ENCODE peak calls at places on chromosome 14, in five cellular contexts. B is HCT116, O is K562, R is GM12878, L is HepG2. U is an unnamed sample.

GRCh38 chr14:93941293-93941910 is 14.3 kb downstream of the FAM181A start:
- DNase-seq in L (no peak), B (no peak), O (no peak), R (no peak), U (no peak)

GRCh38 chr14:22986508-22987054 is 4.2 kb upstream of the AJUBA start:
- DNase-seq in R (no peak), O (peak; percentile 77), B (peak; percentile 81), L (peak; percentile 93), U (peak; percentile 79)

GRCh38 chr14:105902131-105902898 is 375.9 kb downstream of the TMEM121 start:
- DNase-seq in L (no peak), O (peak; percentile 0), B (no peak), R (no peak), U (no peak)

GRCh38 chr14:74085828-74086227 is 1.1 kb downstream of the LIN52 start:
- DNase-seq in B (no peak), L (no peak), O (no peak), R (peak; percentile 52), U (no peak)

GRCh38 chr14:21057803-21058675 is at the start of gene RNASE8:
- DNase-seq in R (no peak), O (no peak), L (no peak), B (no peak), U (no peak)

GRCh38 chr14:62179367-62180018 is 417.3 kb downstream of the SNAPC1 start:
- DNase-seq in B (peak; percentile 13), O (no peak), L (peak; percentile 48), R (peak; percentile 9), U (peak; percentile 22)

GRCh38 chr14:76762617-76763361 is 1.5 kb downstream of the VASH1 start:
- DNase-seq in B (no peak), R (no peak), O (peak; percentile 19), L (no peak), U (no peak)

GRCh38 chr14:54632452-54632851 is 65.5 kb downstream of the SAMD4A start:
- DNase-seq in R (no peak), O (no peak), B (no peak), L (no peak), U (no peak)

GRCh38 chr14:78297843-78298242 is 127.7 kb downstream of the NRXN3 start:
- DNase-seq in L (no peak), R (no peak), O (no peak), B (no peak), U (no peak)

GRCh38 chr14:96625436-96625945 is 123.3 kb downstream of the PAPOLA start:
- DNase-seq in L (no peak), O (no peak), B (no peak), R (no peak), U (no peak)

GRCh38 chr14:44963775-44964380 is 1.9 kb downstream of the TOGARAM1 start:
- DNase-seq in B (no peak), O (no peak), R (no peak), L (peak; percentile 41), U (peak; percentile 13)

GRCh38 chr14:71606064-71606463 is 326.2 kb upstream of the RGS6 start:
- DNase-seq in O (no peak), R (no peak), B (no peak), L (no peak), U (no peak)

GRCh38 chr14:61559641-61560201 is 135.6 kb upstream of the HIF1A start:
- DNase-seq in O (peak; percentile 81), R (no peak), B (peak; percentile 71), L (peak; percentile 95), U (peak; percentile 40)

GRCh38 chr14:67555518-67556090 is 22.5 kb downstream of the PLEKHH1 start:
- DNase-seq in O (no peak), R (no peak), L (no peak), B (no peak), U (no peak)

GRCh38 chr14:68377459-68377858 is 415.4 kb downstream of the ZFP36L1 start:
- DNase-seq in O (peak; percentile 55), R (no peak), B (no peak), L (peak; percentile 92), U (no peak)

GRCh38 chr14:85576848-85577541 is 47.1 kb downstream of the FLRT2 start:
- DNase-seq in B (no peak), L (no peak), O (no peak), R (no peak), U (no peak)

GRCh38 chr14:27506272-27506671 is 908.4 kb upstream of the NOVA1 start:
- DNase-seq in L (no peak), R (no peak), O (no peak), B (no peak), U (no peak)

GRCh38 chr14:50669441-50669986 is 1.4 kb upstream of the SAV1 start:
- DNase-seq in R (no peak), O (no peak), B (no peak), L (no peak), U (no peak)

GRCh38 chr14:54446201-54446693 is 5.1 kb upstream of the CNIH1 start:
- DNase-seq in B (no peak), R (no peak), O (no peak), L (no peak), U (no peak)

GRCh38 chr14:104924421-104925213 is at the start of gene PLD4:
- DNase-seq in R (no peak), B (no peak), O (no peak), L (no peak), U (no peak)

GRCh38 chr14:95445676-95446075 is 70.8 kb downstream of the SYNE3 start:
- DNase-seq in O (no peak), R (no peak), L (no peak), B (no peak), U (peak; percentile 41)

GRCh38 chr14:95220663-95221231 is 63.4 kb upstream of the DICER1 start:
- DNase-seq in B (no peak), L (no peak), R (no peak), O (no peak), U (no peak)

GRCh38 chr14:64465208-64465821 is at the start of gene AKAP5:
- DNase-seq in R (no peak), L (peak; percentile 46), O (peak; percentile 88), B (no peak), U (peak; percentile 96)

GRCh38 chr14:73153272-73153671 is 17.0 kb downstream of the PSEN1 start:
- DNase-seq in O (no peak), B (no peak), R (no peak), L (no peak), U (no peak)

GRCh38 chr14:104109731-104110361 is 24.3 kb downstream of the ASPG start:
- DNase-seq in B (no peak), L (no peak), R (no peak), O (no peak), U (no peak)

GRCh38 chr14:51395361-51395849 is 155.4 kb downstream of the TMX1 start:
- DNase-seq in B (no peak), L (no peak), R (no peak), O (no peak), U (peak; percentile 72)

GRCh38 chr14:67502867-67503266 is 14.3 kb upstream of the TMEM229B start:
- DNase-seq in R (no peak), B (no peak), O (no peak), L (no peak), U (no peak)

GRCh38 chr14:63486729-63487128 is 56.4 kb downstream of the PPP2R5E start:
- DNase-seq in B (no peak), L (no peak), R (no peak), O (no peak), U (no peak)

GRCh38 chr14:20516921-20517320 is 11.6 kb downstream of the RNASE10 start:
- DNase-seq in O (no peak), B (no peak), R (no peak), L (no peak), U (no peak)

GRCh38 chr14:93005838-93006237 is 82.9 kb downstream of the CHGA start:
- DNase-seq in R (no peak), O (no peak), L (no peak), B (no peak), U (no peak)

GRCh38 chr14:97780804-97781203 is 983.6 kb downstream of the VRK1 start:
- DNase-seq in L (no peak), O (no peak), B (no peak), R (no peak), U (no peak)

GRCh38 chr14:65002586-65003210 is 16.0 kb downstream of the FNTB start:
- DNase-seq in B (no peak), R (no peak), O (no peak), L (no peak), U (no peak)

GRCh38 chr14:65840786-65841185 is 428.3 kb downstream of the FUT8 start:
- DNase-seq in R (no peak), O (no peak), B (no peak), L (no peak), U (no peak)

GRCh38 chr14:100723135-100723883 is 3.4 kb upstream of the DLK1 start:
- DNase-seq in B (no peak), R (no peak), L (no peak), O (no peak), U (no peak)
- TF ChIP-seq ZBTB33 in B (no peak), R (no peak), L (no peak), O (no peak), U (no peak)

GRCh38 chr14:91127411-91127810 is 13.5 kb downstream of the DGLUCY start:
- DNase-seq in R (no peak), O (no peak), B (no peak), L (no peak), U (no peak)

GRCh38 chr14:91127924-91128323 is 14.1 kb downstream of the DGLUCY start:
- DNase-seq in O (no peak), L (no peak), B (no peak), R (no peak), U (no peak)

GRCh38 chr14:91129261-91129660 is 15.4 kb downstream of the DGLUCY start:
- DNase-seq in L (no peak), R (no peak), O (no peak), B (no peak), U (no peak)

GRCh38 chr14:91126761-91127160 is 12.9 kb downstream of the DGLUCY start:
- DNase-seq in B (no peak), R (no peak), O (no peak), L (no peak), U (no peak)

DNA sequence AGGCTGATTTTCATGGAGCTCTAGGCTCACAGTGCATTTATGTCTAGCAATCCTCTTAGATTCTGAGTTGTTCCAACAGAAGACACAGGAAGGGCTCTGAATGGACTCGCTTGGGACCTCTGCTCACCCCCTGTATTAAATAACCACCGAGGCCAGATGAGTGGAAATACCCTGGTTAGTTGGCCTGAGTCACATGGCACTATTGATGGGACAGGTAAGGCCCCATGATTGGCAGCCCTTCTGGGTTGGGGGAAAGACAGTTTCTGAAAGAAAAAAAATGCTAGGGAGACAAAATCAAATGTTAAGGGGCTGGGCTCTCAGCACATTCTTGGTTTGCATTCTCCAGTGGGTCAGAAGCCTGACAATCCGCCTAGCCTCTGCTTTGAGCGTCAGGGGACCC is 14.8 kb downstream of the DGLUCY start:
- DNase-seq in B (no peak), L (no peak), R (no peak), O (no peak), U (no peak)
- TF ChIP-seq ZBTB33 in B (no peak), L (no peak), R (no peak), O (no peak), U (no peak)

DNA sequence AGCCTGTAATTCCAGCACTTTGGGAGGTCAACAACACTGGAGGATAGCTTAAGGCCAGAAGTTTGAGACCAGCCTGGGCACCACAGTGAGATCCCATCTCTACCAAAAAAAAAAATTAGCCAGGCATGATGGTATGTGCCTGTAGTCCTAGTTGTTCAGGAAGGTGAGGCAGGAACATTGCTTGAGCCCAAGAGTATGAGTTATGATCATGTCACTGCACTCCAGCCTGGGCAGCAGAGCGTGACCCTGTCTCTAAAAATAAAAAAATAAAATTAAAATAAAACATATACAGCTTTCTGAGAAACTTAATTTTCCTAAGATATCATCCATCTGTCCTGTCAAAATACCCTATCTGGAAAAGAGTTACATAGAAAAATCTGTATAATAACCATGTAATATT is 38.9 kb downstream of the EML5 start:
- DNase-seq in B (no peak), L (no peak), O (no peak), R (no peak), U (no peak)
- TF ChIP-seq ZBTB33 in B (no peak), L (no peak), O (no peak), R (no peak), U (no peak)

GRCh38 chr14:102805941-102806340 is 28.7 kb downstream of the TRAF3 start:
- DNase-seq in B (no peak), O (no peak), R (no peak), L (no peak), U (no peak)
- TF ChIP-seq ZBTB33 in B (no peak), O (no peak), R (no peak), L (no peak), U (no peak)

U was measured in SK-N-SH.